ENCODE peak calls at places on chromosomes 7 and 10, in nine cellular contexts. One of them, this sample, is unnamed.

GRCh38 chr10:132113766-132114365 is 48.1 kb downstream of the JAKMIP3 start:
- DNase-seq in memory B cell: no peak
- DNase-seq in aorta: peak
- DNase-seq in activated T-cell treated with anti-CD3 and anti-CD28 coated beads, Interleukin-2, amount 50 U/mL, for 4 hours: no peak
- DNase-seq in dorsolateral prefrontal cortex: no peak
- DNase-seq in HFFc6: no peak
- DNase-seq in HTR-8/SVneo: no peak
- DNase-seq in PC-3: no peak
- DNase-seq in IMR-90: no peak
- DNase-seq in this sample: no peak

GRCh38 chr7:3371601-3372000 is 70.5 kb downstream of the SDK1 start:
- DNase-seq in memory B cell: no peak
- DNase-seq in aorta: no peak
- DNase-seq in activated T-cell treated with anti-CD3 and anti-CD28 coated beads, Interleukin-2, amount 50 U/mL, for 4 hours: no peak
- DNase-seq in dorsolateral prefrontal cortex: no peak
- DNase-seq in HFFc6: no peak
- DNase-seq in HTR-8/SVneo: no peak
- DNase-seq in PC-3: no peak
- DNase-seq in IMR-90: no peak
- DNase-seq in this sample: no peak

GRCh38 chr7:65798111-65799075 is 74.5 kb upstream of the VKORC1L1 start:
- DNase-seq in memory B cell: no peak
- DNase-seq in aorta: no peak
- DNase-seq in activated T-cell treated with anti-CD3 and anti-CD28 coated beads, Interleukin-2, amount 50 U/mL, for 4 hours: no peak
- DNase-seq in dorsolateral prefrontal cortex: no peak
- DNase-seq in HFFc6: peak
- DNase-seq in HTR-8/SVneo: no peak
- DNase-seq in PC-3: peak
- DNase-seq in IMR-90: peak
- DNase-seq in this sample: peak

GRCh38 chr7:75534727-75535307 is 42.7 kb downstream of the SPDYE5 start:
- DNase-seq in memory B cell: no peak
- DNase-seq in aorta: no peak
- DNase-seq in activated T-cell treated with anti-CD3 and anti-CD28 coated beads, Interleukin-2, amount 50 U/mL, for 4 hours: no peak
- DNase-seq in dorsolateral prefrontal cortex: no peak
- DNase-seq in HFFc6: peak
- DNase-seq in HTR-8/SVneo: peak
- DNase-seq in PC-3: peak
- DNase-seq in IMR-90: peak
- DNase-seq in this sample: peak

GRCh38 chr10:48684792-48685651 is at the start of gene WDFY4:
- DNase-seq in memory B cell: peak
- DNase-seq in aorta: no peak
- DNase-seq in activated T-cell treated with anti-CD3 and anti-CD28 coated beads, Interleukin-2, amount 50 U/mL, for 4 hours: no peak
- DNase-seq in dorsolateral prefrontal cortex: no peak
- DNase-seq in HFFc6: no peak
- DNase-seq in HTR-8/SVneo: no peak
- DNase-seq in PC-3: no peak
- DNase-seq in IMR-90: no peak
- DNase-seq in this sample: no peak

GRCh38 chr7:6252310-6252709 is 20.1 kb downstream of the CYTH3 start:
- DNase-seq in memory B cell: no peak
- DNase-seq in aorta: no peak
- DNase-seq in activated T-cell treated with anti-CD3 and anti-CD28 coated beads, Interleukin-2, amount 50 U/mL, for 4 hours: no peak
- DNase-seq in dorsolateral prefrontal cortex: no peak
- DNase-seq in HFFc6: peak
- DNase-seq in HTR-8/SVneo: no peak
- DNase-seq in PC-3: no peak
- DNase-seq in IMR-90: peak
- DNase-seq in this sample: peak

GRCh38 chr7:140696024-140696678 is 357 bp upstream of the NDUFB2 start:
- DNase-seq in memory B cell: no peak
- DNase-seq in aorta: peak
- DNase-seq in activated T-cell treated with anti-CD3 and anti-CD28 coated beads, Interleukin-2, amount 50 U/mL, for 4 hours: peak
- DNase-seq in dorsolateral prefrontal cortex: peak
- DNase-seq in HFFc6: peak
- DNase-seq in HTR-8/SVneo: peak
- DNase-seq in PC-3: peak
- DNase-seq in IMR-90: peak
- DNase-seq in this sample: peak

GRCh38 chr7:17706734-17707133 is 233.6 kb downstream of the SNX13 start:
- DNase-seq in memory B cell: peak
- DNase-seq in aorta: no peak
- DNase-seq in activated T-cell treated with anti-CD3 and anti-CD28 coated beads, Interleukin-2, amount 50 U/mL, for 4 hours: peak
- DNase-seq in dorsolateral prefrontal cortex: no peak
- DNase-seq in HFFc6: peak
- DNase-seq in HTR-8/SVneo: peak
- DNase-seq in PC-3: peak
- DNase-seq in IMR-90: peak
- DNase-seq in this sample: peak

GRCh38 chr7:130309986-130310385 is 17.0 kb downstream of the CPA4 start:
- DNase-seq in memory B cell: no peak
- DNase-seq in aorta: no peak
- DNase-seq in activated T-cell treated with anti-CD3 and anti-CD28 coated beads, Interleukin-2, amount 50 U/mL, for 4 hours: no peak
- DNase-seq in dorsolateral prefrontal cortex: no peak
- DNase-seq in HFFc6: no peak
- DNase-seq in HTR-8/SVneo: no peak
- DNase-seq in PC-3: no peak
- DNase-seq in IMR-90: no peak
- DNase-seq in this sample: no peak

GRCh38 chr10:132422169-132422691 is 25.2 kb downstream of the PWWP2B start:
- DNase-seq in memory B cell: peak
- DNase-seq in aorta: no peak
- DNase-seq in activated T-cell treated with anti-CD3 and anti-CD28 coated beads, Interleukin-2, amount 50 U/mL, for 4 hours: no peak
- DNase-seq in dorsolateral prefrontal cortex: no peak
- DNase-seq in HFFc6: no peak
- DNase-seq in HTR-8/SVneo: no peak
- DNase-seq in PC-3: no peak
- DNase-seq in IMR-90: no peak
- DNase-seq in this sample: no peak

GRCh38 chr7:45978731-45979211 is 57.7 kb upstream of the IGFBP3 start:
- DNase-seq in memory B cell: no peak
- DNase-seq in aorta: no peak
- DNase-seq in activated T-cell treated with anti-CD3 and anti-CD28 coated beads, Interleukin-2, amount 50 U/mL, for 4 hours: no peak
- DNase-seq in dorsolateral prefrontal cortex: no peak
- DNase-seq in HFFc6: no peak
- DNase-seq in HTR-8/SVneo: no peak
- DNase-seq in PC-3: no peak
- DNase-seq in IMR-90: peak
- DNase-seq in this sample: no peak

GRCh38 chr10:6112893-6113292 is 24.1 kb downstream of the RBM17 start:
- DNase-seq in memory B cell: no peak
- DNase-seq in aorta: no peak
- DNase-seq in activated T-cell treated with anti-CD3 and anti-CD28 coated beads, Interleukin-2, amount 50 U/mL, for 4 hours: no peak
- DNase-seq in dorsolateral prefrontal cortex: no peak
- DNase-seq in HFFc6: no peak
- DNase-seq in HTR-8/SVneo: no peak
- DNase-seq in PC-3: no peak
- DNase-seq in IMR-90: no peak
- DNase-seq in this sample: no peak

GRCh38 chr10:91632671-91633550 is at the start of gene PPP1R3C:
- DNase-seq in memory B cell: peak
- DNase-seq in aorta: peak
- DNase-seq in activated T-cell treated with anti-CD3 and anti-CD28 coated beads, Interleukin-2, amount 50 U/mL, for 4 hours: peak
- DNase-seq in dorsolateral prefrontal cortex: peak
- DNase-seq in HFFc6: peak
- DNase-seq in HTR-8/SVneo: peak
- DNase-seq in PC-3: no peak
- DNase-seq in IMR-90: peak
- DNase-seq in this sample: peak

GRCh38 chr10:28254290-28254985 is 48.4 kb downstream of the MPP7 start:
- DNase-seq in memory B cell: no peak
- DNase-seq in aorta: no peak
- DNase-seq in activated T-cell treated with anti-CD3 and anti-CD28 coated beads, Interleukin-2, amount 50 U/mL, for 4 hours: no peak
- DNase-seq in dorsolateral prefrontal cortex: no peak
- DNase-seq in HFFc6: peak
- DNase-seq in HTR-8/SVneo: peak
- DNase-seq in PC-3: peak
- DNase-seq in IMR-90: peak
- DNase-seq in this sample: peak

GRCh38 chr10:44647877-44648542 is 263.1 kb upstream of the CXCL12 start:
- DNase-seq in memory B cell: no peak
- DNase-seq in aorta: no peak
- DNase-seq in activated T-cell treated with anti-CD3 and anti-CD28 coated beads, Interleukin-2, amount 50 U/mL, for 4 hours: no peak
- DNase-seq in dorsolateral prefrontal cortex: no peak
- DNase-seq in HFFc6: peak
- DNase-seq in HTR-8/SVneo: no peak
- DNase-seq in PC-3: no peak
- DNase-seq in IMR-90: peak
- DNase-seq in this sample: peak

GRCh38 chr7:75611557-75612178 is 119.5 kb downstream of the SPDYE5 start:
- DNase-seq in memory B cell: no peak
- DNase-seq in aorta: peak
- DNase-seq in activated T-cell treated with anti-CD3 and anti-CD28 coated beads, Interleukin-2, amount 50 U/mL, for 4 hours: no peak
- DNase-seq in dorsolateral prefrontal cortex: peak
- DNase-seq in HFFc6: no peak
- DNase-seq in HTR-8/SVneo: no peak
- DNase-seq in PC-3: no peak
- DNase-seq in IMR-90: no peak
- DNase-seq in this sample: no peak

GRCh38 chr10:785539-786214 is 96.2 kb upstream of the DIP2C start:
- DNase-seq in memory B cell: no peak
- DNase-seq in aorta: peak
- DNase-seq in activated T-cell treated with anti-CD3 and anti-CD28 coated beads, Interleukin-2, amount 50 U/mL, for 4 hours: no peak
- DNase-seq in dorsolateral prefrontal cortex: no peak
- DNase-seq in HFFc6: no peak
- DNase-seq in HTR-8/SVneo: no peak
- DNase-seq in PC-3: no peak
- DNase-seq in IMR-90: no peak
- DNase-seq in this sample: no peak

GRCh38 chr10:118669020-118669766 is 73.7 kb upstream of the PRLHR start:
- DNase-seq in memory B cell: no peak
- DNase-seq in aorta: no peak
- DNase-seq in activated T-cell treated with anti-CD3 and anti-CD28 coated beads, Interleukin-2, amount 50 U/mL, for 4 hours: no peak
- DNase-seq in dorsolateral prefrontal cortex: no peak
- DNase-seq in HFFc6: peak
- DNase-seq in HTR-8/SVneo: no peak
- DNase-seq in PC-3: no peak
- DNase-seq in IMR-90: peak
- DNase-seq in this sample: peak